ENCODE peak calls at places on chromosomes 11 and 22, in four cellular contexts. One of them, this sample, is unnamed.

GRCh38 chr22:45504703-45505341 is 2.1 kb downstream of the FBLN1 start:
- DNase-seq in GM12878: no peak
- DNase-seq in K562: no peak
- DNase-seq in A549: no peak
- DNase-seq in this sample: no peak

GRCh38 chr11:130403301-130403804 is 25.1 kb downstream of the ADAMTS8 start:
- DNase-seq in K562: no peak
- DNase-seq in A549: no peak
- DNase-seq in GM12878: no peak
- DNase-seq in this sample: no peak

GRCh38 chr11:108122166-108122628 is 830 bp downstream of the ACAT1 start:
- DNase-seq in A549: peak; percentile 12
- DNase-seq in K562: no peak
- DNase-seq in GM12878: no peak
- DNase-seq in this sample: no peak

GRCh38 chr22:44735518-44736428 is 16.6 kb upstream of the ARHGAP8 start:
- DNase-seq in GM12878: no peak
- DNase-seq in K562: peak; percentile 75
- DNase-seq in A549: peak; percentile 56
- DNase-seq in this sample: peak; percentile 44

GRCh38 chr11:68509105-68509504 is 48.6 kb downstream of the PPP6R3 start:
- DNase-seq in GM12878: no peak
- DNase-seq in K562: no peak
- DNase-seq in A549: no peak
- DNase-seq in this sample: no peak

GRCh38 chr11:19869946-19870589 is 157.4 kb downstream of the NAV2 start:
- DNase-seq in GM12878: no peak
- DNase-seq in K562: no peak
- DNase-seq in A549: no peak
- DNase-seq in this sample: no peak

GRCh38 chr11:63999349-64000025 is 13.2 kb downstream of the OTUB1 start:
- DNase-seq in A549: peak; percentile 61
- DNase-seq in GM12878: no peak
- DNase-seq in K562: peak; percentile 89
- DNase-seq in this sample: no peak

GRCh38 chr11:95248666-95249467 is 17.9 kb upstream of the SESN3 start:
- DNase-seq in K562: no peak
- DNase-seq in GM12878: peak; percentile 74
- DNase-seq in A549: no peak
- DNase-seq in this sample: no peak

GRCh38 chr11:130451261-130452019 is 3.0 kb downstream of the ADAMTS15 start:
- DNase-seq in A549: no peak
- DNase-seq in K562: no peak
- DNase-seq in GM12878: no peak
- DNase-seq in this sample: no peak

GRCh38 chr11:96095884-96096301 is 172.0 kb upstream of the MTMR2 start:
- DNase-seq in A549: no peak
- DNase-seq in K562: no peak
- DNase-seq in GM12878: no peak
- DNase-seq in this sample: no peak

GRCh38 chr11:72786305-72787261 is 7.3 kb downstream of the STARD10 start:
- DNase-seq in K562: no peak
- DNase-seq in A549: no peak
- DNase-seq in GM12878: no peak
- DNase-seq in this sample: peak; percentile 56

GRCh38 chr11:32121012-32121411 is 30.1 kb downstream of the RCN1 start:
- DNase-seq in K562: no peak
- DNase-seq in A549: no peak
- DNase-seq in GM12878: no peak
- DNase-seq in this sample: no peak

DNA sequence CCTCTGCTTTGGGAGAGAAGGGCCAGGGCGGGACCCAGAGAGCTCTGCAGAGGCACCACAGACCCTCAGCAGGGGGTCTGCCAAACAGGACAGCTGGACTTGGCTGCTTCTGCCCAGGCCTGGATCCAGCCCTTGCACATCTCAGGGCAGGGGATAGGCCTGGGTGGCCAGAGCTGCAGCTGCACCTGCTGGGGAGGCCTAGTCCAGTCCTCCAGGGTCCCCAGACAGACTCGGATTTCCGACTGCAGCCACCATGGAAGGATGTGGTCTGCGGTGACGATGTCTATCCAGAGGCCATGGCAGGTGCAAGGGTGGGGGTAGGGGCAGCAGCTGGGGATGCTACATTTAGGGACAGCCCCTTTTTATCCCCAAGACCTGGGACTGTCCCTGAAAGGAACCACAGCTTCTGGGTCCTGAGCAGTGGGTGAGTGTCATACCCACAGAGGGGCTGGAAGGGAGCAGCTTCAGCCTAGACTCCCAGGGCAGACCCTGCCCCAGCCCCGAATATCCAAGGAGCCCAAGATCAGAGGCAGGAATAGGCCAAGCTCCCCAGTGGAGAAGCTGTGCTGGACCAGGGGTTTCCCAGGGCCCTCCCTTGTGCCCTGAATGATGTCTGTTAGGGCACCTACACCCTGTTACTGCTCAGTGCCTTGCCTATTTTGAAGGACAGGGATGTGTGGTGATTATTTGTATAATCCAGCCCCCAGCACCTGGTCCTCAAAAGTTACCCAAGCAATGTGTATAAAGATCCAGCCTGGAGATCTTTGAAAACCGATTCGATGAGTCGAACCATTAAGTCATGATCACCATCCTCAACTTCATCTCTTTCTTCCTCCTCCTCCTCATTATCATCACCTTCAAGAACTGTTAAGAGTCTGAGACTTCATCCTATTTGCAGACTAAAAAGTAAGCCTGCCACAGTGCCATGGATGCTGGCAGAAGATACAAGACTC is 2.5 kb upstream of the IGLL5 start:
- DNase-seq in K562: peak; percentile 49
- DNase-seq in A549: no peak
- DNase-seq in GM12878: no peak
- DNase-seq in this sample: no peak
- TF ChIP-seq CHD4 in K562: no peak
- TF ChIP-seq CHD4 in A549: no peak
- TF ChIP-seq CHD4 in GM12878: no peak
- TF ChIP-seq CHD4 in this sample: no peak

DNA sequence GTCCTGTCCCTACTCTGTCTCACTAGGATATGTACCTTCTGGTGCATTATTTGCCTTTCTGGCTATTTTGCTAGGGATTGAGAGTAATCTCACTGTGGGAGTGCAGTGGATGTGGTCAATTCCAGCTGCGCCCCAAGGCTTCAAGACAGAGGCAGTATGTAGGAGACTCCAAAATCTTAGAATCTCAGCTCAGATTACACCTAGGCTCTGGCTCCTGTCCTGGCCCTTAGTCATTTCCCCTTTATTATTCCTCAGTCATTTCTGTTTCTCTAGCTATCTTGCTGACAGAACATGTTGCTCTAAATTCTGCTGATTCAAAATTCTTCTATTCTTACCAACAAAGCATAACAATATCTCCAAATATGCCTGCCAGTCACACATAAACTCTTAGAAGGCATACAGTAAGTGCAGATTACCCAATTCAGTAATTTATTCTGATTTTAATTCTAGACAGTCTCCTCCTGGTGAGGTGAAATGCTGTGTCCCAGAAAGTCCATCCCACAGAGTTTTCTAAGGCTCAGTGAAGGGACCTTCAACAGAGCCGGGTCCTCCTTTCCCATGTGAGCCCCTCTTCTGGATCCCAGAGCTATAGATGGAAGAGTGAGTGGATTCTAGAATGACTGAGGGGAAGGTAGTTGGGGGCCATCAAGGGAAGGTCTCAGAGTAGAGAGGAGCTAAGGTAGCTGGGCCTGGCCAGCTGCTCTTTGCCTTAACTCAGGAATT is 24.3 kb upstream of the GLYATL1 start:
- DNase-seq in A549: no peak
- DNase-seq in K562: no peak
- DNase-seq in GM12878: no peak
- DNase-seq in this sample: no peak
- TF ChIP-seq CHD4 in A549: no peak
- TF ChIP-seq CHD4 in K562: no peak
- TF ChIP-seq CHD4 in GM12878: no peak
- TF ChIP-seq CHD4 in this sample: no peak

GRCh38 chr11:66467034-66467659 is 442 bp downstream of the PELI3 start:
- DNase-seq in K562: no peak
- DNase-seq in A549: peak; percentile 30
- DNase-seq in GM12878: no peak
- DNase-seq in this sample: no peak
- TF ChIP-seq CHD4 in K562: no peak
- TF ChIP-seq CHD4 in A549: no peak
- TF ChIP-seq CHD4 in GM12878: no peak
- TF ChIP-seq CHD4 in this sample: no peak

DNA sequence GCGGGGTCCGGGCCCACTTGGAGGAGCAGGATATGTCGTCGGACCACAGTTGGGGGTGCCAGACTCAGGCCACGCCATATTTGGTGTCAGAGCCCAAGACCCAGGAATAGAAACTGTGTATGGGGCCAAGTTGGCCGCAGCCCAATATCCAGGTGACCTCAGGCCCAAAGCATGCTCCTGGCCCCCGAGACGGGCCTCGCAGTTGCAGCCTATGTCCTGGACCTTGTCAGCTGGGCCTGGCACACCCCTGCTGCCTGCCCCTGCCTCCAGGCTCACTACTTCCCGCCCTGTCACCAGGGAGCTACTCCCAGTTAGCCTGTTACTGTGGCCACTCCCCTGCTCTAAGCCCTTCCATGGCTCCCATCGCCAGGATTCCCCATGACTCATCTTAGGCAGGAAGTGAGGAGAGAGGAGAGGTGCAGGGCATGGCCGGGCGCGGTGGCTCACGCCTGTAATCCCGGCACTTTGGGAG is 23.1 kb downstream of the A4GALT start:
- DNase-seq in GM12878: no peak
- DNase-seq in A549: peak; percentile 79
- DNase-seq in K562: no peak
- DNase-seq in this sample: peak; percentile 61
- TF ChIP-seq CHD4 in GM12878: no peak
- TF ChIP-seq CHD4 in A549: no peak
- TF ChIP-seq CHD4 in K562: no peak
- TF ChIP-seq CHD4 in this sample: no peak

This sample was measured in HepG2.